ENCODE peak calls at places on chromosomes 6 and 20, in four cellular contexts. M is mesendoderm, R is mesenchymal stem cell, P is IMR-90. U is an unnamed sample. For H3K36me3, the result is how much of the 10 kb centered on the place peaks cover.

GRCh38 chr20:61925555-61926252 is 140.0 kb downstream of the TAF4 start:
- DNase-seq in P (peak), M (no peak), R (no peak), U (no peak)

GRCh38 chr6:160750276-160750689 is 48.2 kb downstream of the PLG start:
- DNase-seq in M (peak), P (no peak), R (no peak), U (peak)

GRCh38 chr6:95087394-95088097 is 489.8 kb upstream of the MANEA start:
- DNase-seq in R (peak), P (peak), M (no peak), U (no peak)

GRCh38 chr6:109055771-109056235 is 38.8 kb downstream of the SESN1 start:
- DNase-seq in M (no peak), R (peak), P (peak), U (no peak)

GRCh38 chr6:85490516-85491248 is 40.8 kb downstream of the NT5E start:
- DNase-seq in M (no peak), R (no peak), P (peak), U (no peak)

GRCh38 chr6:131968672-131969071 is 17.5 kb upstream of the CCN2 start:
- DNase-seq in M (no peak), R (no peak), P (no peak), U (no peak)

GRCh38 chr20:39259010-39259803 is 297.1 kb downstream of the DHX35 start:
- DNase-seq in P (no peak), R (peak), M (no peak), U (no peak)

GRCh38 chr6:52573295-52573694 is 3.6 kb downstream of the TRAM2 start:
- DNase-seq in M (peak), R (peak), P (no peak), U (peak)

GRCh38 chr6:52994789-52995078 is 350 bp downstream of the GSTA4 start:
- DNase-seq in R (no peak), P (peak), M (no peak), U (no peak)

GRCh38 chr6:29747688-29748250 is 24.5 kb downstream of the HLA-F start:
- DNase-seq in R (no peak), P (no peak), M (peak), U (no peak)

GRCh38 chr20:4869290-4870193 is 131.8 kb downstream of the SLC23A2 start:
- DNase-seq in P (peak), R (peak), M (no peak), U (no peak)

GRCh38 chr6:154933181-154933827 is 61.8 kb upstream of the TIAM2 start:
- DNase-seq in R (peak), P (peak), M (peak), U (no peak)

GRCh38 chr6:135935951-135936601 is 84.6 kb downstream of the PDE7B start:
- DNase-seq in P (peak), M (no peak), R (peak), U (no peak)

GRCh38 chr6:16781348-16782169 is 20.3 kb upstream of the ATXN1 start:
- DNase-seq in R (peak), M (no peak), P (no peak), U (no peak)

GRCh38 chr6:111031151-111031550 is 49.3 kb downstream of the RPF2 start:
- DNase-seq in M (no peak), R (no peak), P (no peak), U (no peak)

GRCh38 chr6:121770943-121771342 is 335.5 kb downstream of the GJA1 start:
- DNase-seq in M (no peak), R (no peak), P (peak), U (no peak)

GRCh38 chr6:158047120-158047518 is 65.5 kb downstream of the SYNJ2 start:
- DNase-seq in M (no peak), R (no peak), P (peak), U (no peak)

GRCh38 chr6:61886608-61887259 is 399.3 kb downstream of the KHDRBS2 start:
- DNase-seq in M (peak), P (no peak), R (peak), U (no peak)

GRCh38 chr6:17418281-17419188 is 25.1 kb downstream of the CAP2 start:
- DNase-seq in M (peak), R (peak), P (peak), U (no peak)

GRCh38 chr20:1134836-1135235 is 16.4 kb downstream of the PSMF1 start:
- DNase-seq in R (no peak), P (no peak), M (no peak), U (no peak)
- H3K36me3 ChIP-seq in R (under half), P (under half), M (under half), U (under half)

GRCh38 chr6:1605822-1606532 is 3.7 kb upstream of the FOXC1 start:
- DNase-seq in M (no peak), R (no peak), P (no peak), U (no peak)
- H3K18ac ChIP-seq in M (peak), R (no peak), P (no peak), U (peak)

GRCh38 chr20:23669327-23669726 is 19.5 kb downstream of the CST4 start:
- DNase-seq in R (no peak), P (no peak), M (no peak), U (no peak)
- H3K9ac ChIP-seq in R (no peak), P (no peak), M (no peak), U (no peak)

GRCh38 chr20:36499723-36500501 is 41.4 kb upstream of the MYL9 start:
- DNase-seq in M (no peak), P (peak), R (peak), U (no peak)

GRCh38 chr20:36499211-36499610 is 42.1 kb upstream of the MYL9 start:
- DNase-seq in M (no peak), P (no peak), R (no peak), U (no peak)

GRCh38 chr20:36498386-36499179 is 42.7 kb upstream of the MYL9 start:
- DNase-seq in P (no peak), M (no peak), R (no peak), U (no peak)

GRCh38 chr20:36496707-36497669 is 44.3 kb upstream of the MYL9 start:
- DNase-seq in R (no peak), P (no peak), M (no peak), U (no peak)

GRCh38 chr20:36497856-36498255 is 43.5 kb upstream of the MYL9 start:
- DNase-seq in R (no peak), M (no peak), P (no peak), U (peak)
- H3K36me3 ChIP-seq in R (half or more), M (under half), P (half or more), U (half or more)

GRCh38 chr6:103027532-103027931 is 1634.0 kb downstream of the GRIK2 start:
- DNase-seq in R (no peak), P (no peak), M (peak), U (no peak)
- H3K18ac ChIP-seq in R (no peak), P (no peak), M (no peak), U (no peak)

DNA sequence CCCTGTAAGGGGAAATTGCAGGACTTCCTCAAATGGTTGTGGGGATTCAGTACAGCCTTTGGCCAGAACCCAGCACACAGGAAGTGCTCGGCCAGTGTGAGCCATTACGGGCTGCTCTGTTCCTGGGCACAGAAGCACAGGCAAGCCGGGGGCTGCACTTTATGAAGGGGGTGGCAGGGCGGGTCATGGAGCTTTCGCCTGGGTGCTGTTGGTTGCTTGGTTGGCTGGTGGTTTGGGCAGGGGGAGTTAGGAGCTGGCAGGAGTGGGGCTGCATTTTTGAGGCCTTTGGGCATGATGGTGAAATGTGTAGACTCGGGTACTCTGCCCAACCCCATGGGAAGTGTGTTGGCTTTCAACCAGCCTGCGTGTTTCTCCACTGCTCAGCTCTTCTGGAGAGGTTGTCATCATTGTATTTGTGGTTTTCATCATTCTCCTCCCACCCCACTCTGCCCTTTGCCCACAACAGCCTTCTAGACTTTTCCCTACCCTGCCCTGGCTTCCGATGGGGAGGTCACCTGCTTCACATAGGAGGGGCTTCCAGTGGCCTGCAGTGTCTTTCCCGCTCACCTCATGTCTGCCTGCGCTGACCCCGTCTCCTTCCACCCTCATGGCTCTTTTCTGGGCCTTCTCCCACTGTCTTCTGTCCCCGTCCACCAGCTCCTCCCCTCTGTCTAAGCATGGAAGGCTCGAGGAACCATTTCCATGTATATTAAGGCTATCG is 16.1 kb upstream of the RBM38 start:
- DNase-seq in M (no peak), R (no peak), P (no peak), U (no peak)
- H3K9ac ChIP-seq in M (no peak), R (no peak), P (no peak), U (no peak)